ENCODE peak calls at places on chromosomes 1 and 21, in seven cellular contexts. S, H, D, G, X, J and T are unnamed samples.

GRCh38 chr1:229691362-229691761 is 65.3 kb downstream of the URB2 start:
- DNase-seq in G (no peak), S (no peak), X (peak; percentile 10), H (no peak), D (no peak), J (no peak), T (no peak)

GRCh38 chr21:37675202-37675801 is 241.0 kb downstream of the KCNJ6 start:
- DNase-seq in D (peak; percentile 81), G (peak; percentile 72), X (no peak), J (peak; percentile 48), S (peak; percentile 87), H (peak; percentile 63), T (peak; percentile 74)

GRCh38 chr1:27884182-27884954 is 12.0 kb downstream of the THEMIS2 start:
- DNase-seq in G (peak; percentile 16), S (no peak), X (no peak), H (no peak), J (no peak), D (no peak), T (no peak)

GRCh38 chr1:109827986-109828385 is 64.3 kb upstream of the EPS8L3 start:
- DNase-seq in D (no peak), G (no peak), S (no peak), H (no peak), X (no peak), J (no peak), T (no peak)

GRCh38 chr1:244353572-244354091 is 98.1 kb downstream of the ADSS2 start:
- DNase-seq in S (no peak), G (peak; percentile 72), J (no peak), X (peak; percentile 100), H (peak; percentile 95), D (peak; percentile 94), T (peak; percentile 9)

GRCh38 chr1:32247983-32248889 is 1.2 kb downstream of the FAM167B start:
- DNase-seq in J (peak; percentile 83), G (peak; percentile 52), X (peak; percentile 43), S (peak; percentile 90), D (peak; percentile 89), H (peak; percentile 69), T (peak; percentile 85)

GRCh38 chr1:224399887-224400286 is 34.7 kb downstream of the WDR26 start:
- DNase-seq in X (no peak), S (no peak), H (no peak), J (no peak), G (no peak), D (no peak), T (no peak)

GRCh38 chr1:230112131-230112701 is 45.2 kb downstream of the GALNT2 start:
- DNase-seq in J (no peak), S (no peak), G (peak; percentile 91), X (no peak), D (no peak), H (no peak), T (no peak)

GRCh38 chr1:216173315-216173714 is 249.9 kb downstream of the USH2A start:
- DNase-seq in J (no peak), G (no peak), D (no peak), H (no peak), X (no peak), S (no peak), T (no peak)

GRCh38 chr1:224149733-224150132 is 33.3 kb upstream of the DEGS1 start:
- DNase-seq in G (no peak), J (no peak), D (no peak), X (no peak), S (no peak), H (peak; percentile 34), T (no peak)